ENCODE peak calls at places on chromosomes 4 and X, in eight cellular contexts. L, K, T, U, D, Z, M and S are unnamed samples.

GRCh38 chr4:7422098-7422897 is 12.4 kb downstream of the PSAPL1 start:
- DNase-seq in T (no peak), K (peak; percentile 8), U (peak; percentile 2), Z (no peak), D (no peak), M (no peak), L (no peak), S (no peak)

GRCh38 chr4:158280856-158281255 is 70.6 kb downstream of the TMEM144 start:
- DNase-seq in L (no peak), U (no peak), M (peak; percentile 60), Z (no peak), K (no peak), T (no peak), D (no peak), S (no peak)

GRCh38 chr4:16021804-16022560 is 59.0 kb upstream of the FGFBP2 start:
- DNase-seq in U (no peak), M (no peak), D (no peak), L (no peak), T (no peak), Z (no peak), K (no peak), S (no peak)

GRCh38 chrX:34810911-34811310 is 131.7 kb upstream of the FAM47B start:
- DNase-seq in L (no peak), K (no peak), Z (no peak), T (no peak), U (no peak), M (no peak), D (no peak), S (no peak)

GRCh38 chrX:119989905-119990408 is 46.4 kb upstream of the NKAP start:
- DNase-seq in M (no peak), T (no peak), L (no peak), K (no peak), D (no peak), U (no peak), Z (no peak), S (no peak)

GRCh38 chr4:177256950-177257349 is 52.7 kb upstream of the NEIL3 start:
- DNase-seq in K (no peak), T (no peak), U (no peak), Z (no peak), D (no peak), M (no peak), L (no peak), S (no peak)

GRCh38 chrX:132022115-132022862 is 813 bp upstream of the STK26 start:
- DNase-seq in Z (no peak), U (peak; percentile 6), L (no peak), K (no peak), M (no peak), T (no peak), D (no peak), S (no peak)

GRCh38 chrX:17046478-17047097 is 100.1 kb downstream of the REPS2 start:
- DNase-seq in Z (peak; percentile 67), M (peak; percentile 83), K (peak; percentile 24), D (no peak), U (peak; percentile 67), T (no peak), L (peak; percentile 60), S (no peak)

GRCh38 chr4:153488006-153488718 is 22.0 kb downstream of the TMEM131L start:
- DNase-seq in D (peak; percentile 63), Z (peak; percentile 53), U (peak; percentile 37), T (no peak), K (no peak), L (peak; percentile 64), M (peak; percentile 47), S (no peak)

GRCh38 chr4:105992641-105993305 is 97.5 kb downstream of the NPNT start:
- DNase-seq in Z (no peak), T (no peak), U (no peak), D (peak; percentile 14), K (no peak), L (no peak), M (no peak), S (peak; percentile 99)

GRCh38 chrX:45154462-45154861 is 46.2 kb downstream of the DIPK2B start:
- DNase-seq in T (no peak), Z (no peak), M (no peak), K (no peak), U (no peak), L (no peak), D (no peak), S (no peak)

GRCh38 chr4:74632634-74633033 is 161.7 kb downstream of the BTC start:
- DNase-seq in Z (peak; percentile 88), K (no peak), M (peak; percentile 95), L (no peak), T (peak; percentile 86), D (peak; percentile 98), U (peak; percentile 24), S (peak; percentile 93)

GRCh38 chr4:5448286-5448685 is 260.1 kb downstream of the EVC2 start:
- DNase-seq in Z (no peak), L (no peak), M (no peak), T (no peak), K (no peak), D (no peak), U (no peak), S (no peak)

GRCh38 chrX:17595456-17596035 is 141.7 kb upstream of the SCML1 start:
- DNase-seq in M (peak; percentile 42), T (no peak), K (no peak), Z (peak; percentile 62), D (peak; percentile 88), L (no peak), U (no peak), S (no peak)

GRCh38 chrX:25007059-25008053 is 8.4 kb downstream of the ARX start:
- DNase-seq in U (no peak), Z (no peak), M (no peak), T (no peak), K (no peak), L (no peak), D (no peak), S (no peak)

GRCh38 chr4:37653601-37654000 is 32.6 kb downstream of the RELL1 start:
- DNase-seq in Z (no peak), M (no peak), T (peak; percentile 14), L (no peak), K (no peak), D (no peak), U (no peak), S (no peak)

GRCh38 chrX:139559383-139560042 is 29.0 kb downstream of the F9 start:
- DNase-seq in M (peak; percentile 79), Z (peak; percentile 43), L (no peak), D (peak; percentile 34), U (peak; percentile 10), K (no peak), T (no peak), S (peak; percentile 18)

GRCh38 chrX:116427976-116428375 is 8.4 kb upstream of the SLC6A14 start:
- DNase-seq in U (no peak), Z (no peak), T (no peak), M (no peak), D (no peak), K (no peak), L (no peak), S (no peak)
- H3K4me3 ChIP-seq in U (no peak overlapping the region), Z (no peak overlapping the region), T (no peak overlapping the region), M (no peak overlapping the region), D (no peak overlapping the region), K (no peak overlapping the region), L (no peak overlapping the region), S (no peak overlapping the region)

GRCh38 chr4:38858097-38858420 is 1.4 kb upstream of the TLR6 start:
- DNase-seq in D (no peak), L (no peak), Z (no peak), T (no peak), K (no peak), U (no peak), M (no peak), S (no peak)

GRCh38 chr4:38856046-38856445 is 571 bp downstream of the TLR6 start:
- DNase-seq in U (no peak), D (no peak), K (no peak), Z (no peak), T (no peak), M (no peak), L (no peak), S (no peak)

GRCh38 chr4:38855466-38855865 is 1.2 kb downstream of the TLR6 start:
- DNase-seq in K (no peak), L (no peak), U (no peak), Z (no peak), T (no peak), D (no peak), M (no peak), S (no peak)

GRCh38 chr4:38857354-38858096 is 908 bp upstream of the TLR6 start:
- DNase-seq in D (peak; percentile 88), U (peak; percentile 45), M (peak; percentile 86), T (no peak), K (peak; percentile 20), Z (peak; percentile 94), L (peak; percentile 49), S (peak; percentile 85)

GRCh38 chr4:38856524-38857337 is at the start of gene TLR6:
- DNase-seq in M (peak; percentile 64), T (no peak), L (no peak), K (no peak), D (no peak), U (peak; percentile 76), Z (peak; percentile 68), S (peak; percentile 43)
- H3K4me3 ChIP-seq in M (peak within 1 kb of the TSS; percentile 29), T (peak within 1 kb of the TSS; percentile 9), L (peak within 1 kb of the TSS; percentile 37), K (peak within 1 kb of the TSS; percentile 30), D (peak within 1 kb of the TSS; percentile 43), U (no peak within 1 kb of the TSS), Z (peak within 1 kb of the TSS; percentile 31), S (peak within 1 kb of the TSS; percentile 40)

GRCh38 chrX:46758163-46758955 is 559 bp downstream of the SLC9A7 start:
- DNase-seq in Z (peak; percentile 10), U (peak; percentile 12), L (peak; percentile 42), M (no peak), D (no peak), T (no peak), K (no peak), S (no peak)

GRCh38 chrX:46757052-46757451 is 1.9 kb downstream of the SLC9A7 start:
- DNase-seq in D (no peak), L (no peak), T (no peak), K (no peak), M (no peak), U (no peak), Z (no peak), S (no peak)

GRCh38 chrX:46755656-46756055 is 3.3 kb downstream of the SLC9A7 start:
- DNase-seq in T (no peak), L (no peak), D (no peak), Z (no peak), M (no peak), K (no peak), U (no peak), S (no peak)

GRCh38 chrX:46758956-46759644 is at the start of gene SLC9A7:
- DNase-seq in M (peak; percentile 62), D (no peak), T (no peak), U (peak; percentile 78), K (peak; percentile 63), Z (peak; percentile 61), L (peak; percentile 92), S (no peak)

DNA sequence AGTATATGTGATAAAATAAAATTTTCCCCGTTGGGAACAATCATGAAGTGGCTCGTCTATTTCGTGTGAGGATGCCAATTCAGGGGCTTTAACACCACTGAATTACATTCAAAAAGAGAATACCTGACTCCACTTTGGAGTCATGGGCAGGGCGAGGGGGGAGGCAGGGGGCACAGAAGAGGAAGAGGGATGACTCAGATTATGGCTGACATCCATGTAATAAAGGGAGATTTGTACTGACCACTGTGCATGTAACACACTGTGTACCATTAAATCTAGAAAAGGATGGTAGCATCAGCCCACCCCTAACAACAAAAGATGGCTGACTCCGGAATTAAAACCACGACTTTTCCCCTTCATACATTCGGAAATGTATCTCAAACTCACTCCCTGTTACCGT is 1.3 kb downstream of the SLC9A7 start:
- DNase-seq in Z (peak; percentile 33), L (no peak), U (no peak), T (no peak), D (no peak), K (no peak), M (no peak), S (no peak)
- H3K4me3 ChIP-seq in Z (peak overlapping the region; percentile 83), L (no peak overlapping the region), U (no peak overlapping the region), T (peak overlapping the region; percentile 55), D (peak overlapping the region; percentile 73), K (no peak overlapping the region), M (peak overlapping the region; percentile 73), S (peak overlapping the region; percentile 63)

GRCh38 chrX:51891245-51891644 is 2.2 kb upstream of the MAGED1 start:
- DNase-seq in D (no peak), Z (no peak), T (no peak), M (no peak), K (no peak), L (no peak), U (no peak), S (no peak)
- H3K4me3 ChIP-seq in D (no peak overlapping the region), Z (no peak overlapping the region), T (no peak overlapping the region), M (no peak overlapping the region), K (no peak overlapping the region), L (no peak overlapping the region), U (no peak overlapping the region), S (no peak overlapping the region)